ENCODE peak calls at places on chromosome 4, in four cellular contexts. W is body of pancreas, H is sigmoid colon, D is adrenal gland. T is an unnamed sample. For H3K9me3, the result is how much of the 10 kb centered on the place peaks cover.

GRCh38 chr4:183760326-183760725 is 101.2 kb downstream of the TRAPPC11 start:
- DNase-seq in W (no peak), H (no peak), D (no peak), T (no peak)

GRCh38 chr4:52566136-52567031 is 92.7 kb downstream of the USP46 start:
- DNase-seq in W (no peak), H (no peak), D (no peak), T (no peak)

GRCh38 chr4:67713531-67714247 is 12.7 kb upstream of the UBA6 start:
- DNase-seq in W (no peak), H (no peak), D (no peak), T (no peak)

GRCh38 chr4:69800599-69800998 is 40.2 kb upstream of the SULT1B1 start:
- DNase-seq in W (no peak), H (no peak), D (no peak), T (no peak)

GRCh38 chr4:159016527-159017137 is 86.2 kb upstream of the RAPGEF2 start:
- DNase-seq in W (peak), H (no peak), D (no peak), T (no peak)

GRCh38 chr4:121253961-121254360 is 89.8 kb upstream of the TNIP3 start:
- DNase-seq in W (no peak), H (no peak), D (no peak), T (no peak)

GRCh38 chr4:144202091-144202490 is 61.6 kb upstream of the GYPA start:
- DNase-seq in W (no peak), H (no peak), D (no peak), T (no peak)

GRCh38 chr4:3025881-3026280 is 48.5 kb downstream of the HTT-AS start:
- DNase-seq in W (no peak), H (no peak), D (no peak), T (no peak)

GRCh38 chr4:115675721-115676120 is 562.3 kb upstream of the NDST4 start:
- DNase-seq in W (no peak), H (no peak), D (no peak), T (no peak)

GRCh38 chr4:96016615-96017299 is 176.9 kb downstream of the PDHA2 start:
- DNase-seq in W (no peak), H (no peak), D (no peak), T (peak)

GRCh38 chr4:42616576-42616975 is 40.3 kb downstream of the ATP8A1 start:
- DNase-seq in W (no peak), H (no peak), D (no peak), T (no peak)

GRCh38 chr4:155889036-155889793 is 14.3 kb upstream of the TDO2 start:
- DNase-seq in W (peak), H (no peak), D (peak), T (no peak)

GRCh38 chr4:184959309-184959708 is 59.0 kb upstream of the HELT start:
- DNase-seq in W (no peak), H (no peak), D (no peak), T (no peak)

GRCh38 chr4:172691552-172691951 is 477.1 kb upstream of the GALNT7 start:
- DNase-seq in W (no peak), H (no peak), D (no peak), T (no peak)

GRCh38 chr4:37299468-37299867 is 54.9 kb downstream of the NWD2 start:
- DNase-seq in W (no peak), H (no peak), D (no peak), T (no peak)

GRCh38 chr4:169079942-169080827 is 70.1 kb upstream of the CBR4 start:
- DNase-seq in W (peak), H (peak), D (peak), T (peak)

GRCh38 chr4:99687120-99687519 is 29.5 kb upstream of the C4orf54 start:
- DNase-seq in W (no peak), H (no peak), D (no peak), T (no peak)

GRCh38 chr4:13313856-13314255 is 170.3 kb downstream of the RAB28 start:
- DNase-seq in W (no peak), H (no peak), D (no peak), T (no peak)

GRCh38 chr4:8364141-8364540 is 76.4 kb downstream of the ACOX3 start:
- DNase-seq in W (no peak), H (peak), D (no peak), T (no peak)

GRCh38 chr4:188282620-188283232 is 143.5 kb downstream of the TRIML1 start:
- DNase-seq in W (peak), H (no peak), D (no peak), T (no peak)

GRCh38 chr4:5139141-5139540 is 87.9 kb downstream of the STK32B start:
- DNase-seq in W (no peak), H (no peak), D (no peak), T (no peak)

GRCh38 chr4:605702-606425 is 19.5 kb upstream of the PDE6B start:
- DNase-seq in W (no peak), H (no peak), D (no peak), T (no peak)
- H3K9me3 ChIP-seq in W (under half), H (under half), D (under half), T (under half)

GRCh38 chr4:145278341-145279121 is 98.1 kb upstream of the OTUD4 start:
- DNase-seq in W (no peak), H (no peak), D (no peak), T (no peak)
- H3K27ac ChIP-seq in W (no peak), H (peak), D (no peak), T (peak)

DNA sequence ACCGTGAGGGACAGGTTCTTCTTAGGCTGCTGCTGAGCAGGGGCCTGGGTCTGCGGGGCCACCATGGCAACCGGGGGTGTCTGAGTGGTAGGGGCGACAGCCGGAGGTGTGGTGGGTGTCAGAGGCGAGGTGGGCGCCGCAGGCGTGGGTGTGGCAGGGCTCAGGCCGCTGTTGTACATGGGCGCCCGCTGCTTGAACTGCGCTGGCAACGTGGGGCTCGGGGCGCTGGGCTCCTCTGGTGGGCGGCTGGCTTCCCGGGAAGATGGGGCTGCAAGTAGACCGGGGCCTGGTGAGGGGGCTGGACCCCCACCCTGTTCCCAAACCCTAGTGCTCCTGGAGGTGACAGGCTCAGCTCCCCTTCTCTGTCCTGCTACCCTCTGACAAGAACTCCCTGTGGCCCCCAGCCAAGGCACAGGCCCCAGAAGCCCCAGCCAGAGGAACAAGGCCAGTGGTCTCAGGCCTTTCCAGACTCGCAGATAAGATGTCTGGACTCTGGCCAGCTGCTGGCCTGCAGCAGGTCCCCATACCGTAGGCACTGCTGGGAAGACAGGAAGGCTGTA is 24.8 kb downstream of the NELFA start:
- DNase-seq in W (peak), H (no peak), D (no peak), T (no peak)
- TF ChIP-seq POLR2A in W (no peak), H (no peak), D (no peak), T (no peak)

DNA sequence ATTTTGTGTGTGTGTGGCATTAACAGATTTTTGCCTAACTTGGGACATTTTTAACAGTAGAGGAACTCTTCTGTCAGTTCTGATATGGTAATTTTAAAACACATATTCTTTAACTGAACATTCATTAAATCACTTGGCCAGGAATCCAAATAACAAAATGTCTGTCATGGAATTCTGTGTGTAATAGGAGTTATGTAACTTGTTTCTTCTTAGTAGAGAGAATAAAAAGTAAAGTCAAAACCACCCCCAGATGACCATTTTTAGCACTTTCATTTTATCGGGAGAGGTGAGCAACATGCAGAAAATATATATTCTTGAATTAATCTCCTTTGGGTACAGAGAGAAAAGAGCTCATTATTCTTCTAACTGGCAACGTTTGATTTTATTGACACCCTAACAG is 1740.3 kb downstream of the STIM2 start:
- DNase-seq in W (no peak), H (no peak), D (no peak), T (no peak)
- H3K9me3 ChIP-seq in W (under half), H (under half), D (under half), T (under half)

DNA sequence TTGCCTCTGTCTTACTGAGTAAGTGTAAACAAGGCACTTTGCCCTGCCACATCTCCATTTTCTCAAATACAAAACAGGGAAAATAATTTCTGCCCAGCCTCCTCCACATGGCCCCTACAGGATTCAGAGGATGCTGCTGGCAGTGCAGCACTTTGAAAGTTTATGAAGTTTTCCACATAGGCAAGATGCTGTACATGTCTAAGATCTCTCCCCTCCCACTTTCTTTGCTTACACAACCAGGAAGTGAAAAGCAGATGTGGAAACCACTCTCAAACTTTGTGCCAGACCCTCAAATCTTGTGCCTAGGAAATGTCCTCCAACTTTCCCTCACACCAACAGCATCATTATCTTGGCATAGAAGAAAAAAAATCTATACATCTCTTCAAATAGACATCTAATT is 257.0 kb upstream of the LDB2 start:
- DNase-seq in W (no peak), H (no peak), D (no peak), T (no peak)
- H3K27ac ChIP-seq in W (no peak), H (no peak), D (no peak), T (no peak)

GRCh38 chr4:10115271-10115656 is 1.3 kb downstream of the WDR1 start:
- DNase-seq in W (no peak), H (no peak), D (no peak), T (no peak)
- TF ChIP-seq POLR2A in W (no peak), H (no peak), D (no peak), T (no peak)

DNA sequence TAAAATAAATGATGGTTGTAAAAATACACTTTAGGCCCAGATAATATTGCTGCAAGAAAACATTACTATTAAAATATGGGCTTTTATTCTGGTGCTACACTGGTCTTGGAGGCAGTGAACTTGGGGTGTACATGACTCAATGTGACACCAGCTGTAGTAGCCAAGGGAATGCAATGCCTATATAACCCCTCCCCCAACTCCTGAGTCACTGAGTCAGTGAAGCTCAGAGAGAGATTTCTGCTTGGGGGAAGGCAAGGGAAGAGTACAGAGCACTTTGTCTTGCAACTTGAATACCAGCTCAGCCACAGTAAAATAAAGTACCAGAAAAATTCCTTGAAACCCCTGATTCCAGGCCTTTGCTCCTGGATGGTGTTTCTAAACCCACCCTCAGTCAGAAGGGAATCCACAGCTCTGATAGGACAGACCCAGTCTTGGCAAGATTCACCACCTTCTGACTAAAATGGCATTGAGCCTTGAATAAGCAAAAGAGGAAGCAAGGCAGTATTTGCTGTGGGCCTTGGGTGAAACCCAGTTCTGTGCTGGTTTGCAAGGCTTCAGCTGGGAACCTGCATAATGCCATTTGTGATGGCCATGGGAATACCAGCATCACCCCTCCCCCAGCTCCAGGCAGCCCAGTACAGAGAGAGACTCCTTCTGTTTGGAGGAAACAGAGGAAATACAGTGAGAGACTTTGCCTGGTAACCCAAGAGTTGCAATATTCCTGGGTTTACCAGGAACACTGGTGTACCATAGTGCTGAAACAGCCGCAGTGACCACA is 209.9 kb downstream of the IQCM start:
- DNase-seq in W (no peak), H (no peak), D (no peak), T (no peak)
- H3K9me3 ChIP-seq in W (under half), H (under half), D (under half), T (under half)

GRCh38 chr4:186144180-186144579 is 39.7 kb downstream of the FAM149A start:
- DNase-seq in W (peak), H (no peak), D (peak), T (no peak)
- H3K27ac ChIP-seq in W (peak), H (peak), D (peak), T (peak)

DNA sequence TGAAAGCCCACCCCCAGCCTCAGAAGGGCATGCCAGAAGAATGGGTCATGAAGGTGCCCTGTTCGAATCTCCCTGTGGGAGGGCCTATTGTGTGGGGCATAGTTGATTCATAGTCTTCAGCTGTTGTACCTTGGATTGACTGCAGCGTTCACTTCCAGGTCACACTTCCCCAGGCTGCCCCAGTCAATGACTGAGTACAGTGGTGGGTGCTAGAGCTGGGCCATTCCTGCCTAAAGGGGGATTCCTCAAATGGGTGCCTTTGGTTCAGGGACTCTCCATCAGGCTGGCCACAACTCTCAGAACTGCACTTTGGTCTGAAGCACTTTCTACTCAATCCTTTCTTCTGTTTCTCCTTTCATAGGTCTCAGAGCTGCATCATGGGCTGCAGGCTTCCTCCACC is 35.0 kb upstream of the RASGEF1B start:
- DNase-seq in W (no peak), H (no peak), D (no peak), T (no peak)
- TF ChIP-seq POLR2A in W (no peak), H (no peak), D (no peak), T (no peak)